ENCODE peak calls at places on chromosomes 11 and 22, in nine cellular contexts. Z, D, T, C, E, Y, Q, L and R are unnamed samples.
A peak's percentile ranks its signal among the peaks of the same experiment; 100 is the strongest.

GRCh38 chr11:69792611-69793010 is 17.5 kb upstream of the FGF4 start:
- DNase-seq in Z (no peak), D (no peak), T (no peak), C (no peak), E (no peak), Y (no peak), Q (no peak), L (no peak), R (no peak)

GRCh38 chr11:122214567-122214966 is 98.6 kb upstream of the BLID start:
- DNase-seq in Z (no peak), D (no peak), T (no peak), C (no peak), E (no peak), Y (no peak), Q (no peak), L (no peak), R (no peak)

GRCh38 chr11:9775393-9775780 is 111.5 kb downstream of the SWAP70 start:
- DNase-seq in Z (no peak), D (peak; percentile 19), T (no peak), C (no peak), E (no peak), Y (no peak), Q (no peak), L (no peak), R (no peak)

GRCh38 chr11:551131-551530 is 9.4 kb downstream of the LMNTD2 start:
- DNase-seq in Z (no peak), D (no peak), T (no peak), C (no peak), E (no peak), Y (no peak), Q (no peak), L (no peak), R (no peak)

GRCh38 chr22:47209547-47210023 is 447.1 kb downstream of the TBC1D22A start:
- DNase-seq in Z (no peak), D (no peak), T (no peak), C (no peak), E (no peak), Y (peak; percentile 17), Q (no peak), L (no peak), R (no peak)

GRCh38 chr11:70507466-70508230 is 109.3 kb downstream of the CTTN start:
- DNase-seq in Z (no peak), D (no peak), T (no peak), C (no peak), E (no peak), Y (no peak), Q (no peak), L (no peak), R (no peak)

GRCh38 chr11:104106136-104106754 is 57.7 kb downstream of the PDGFD start:
- DNase-seq in Z (no peak), D (no peak), T (no peak), C (no peak), E (no peak), Y (no peak), Q (no peak), L (no peak), R (no peak)

GRCh38 chr11:94201004-94201465 is 72.4 kb downstream of the PANX1 start:
- DNase-seq in Z (no peak), D (no peak), T (no peak), C (no peak), E (no peak), Y (no peak), Q (no peak), L (no peak), R (no peak)

GRCh38 chr22:25563757-25564319 is 637 bp upstream of the GRK3 start:
- DNase-seq in Z (no peak), D (peak; percentile 47), T (no peak), C (peak; percentile 26), E (no peak), Y (no peak), Q (no peak), L (peak; percentile 21), R (no peak)

GRCh38 chr11:92628401-92629292 is 340.8 kb upstream of the MTNR1B start:
- DNase-seq in Z (no peak), D (no peak), T (no peak), C (no peak), E (no peak), Y (no peak), Q (no peak), L (no peak), R (no peak)

GRCh38 chr11:68692881-68693483 is 8.6 kb downstream of the GAL start:
- DNase-seq in Z (no peak), D (no peak), T (no peak), C (no peak), E (no peak), Y (no peak), Q (no peak), L (no peak), R (no peak)

GRCh38 chr22:24553597-24554315 is 1.2 kb downstream of the GUCD1 start:
- DNase-seq in Z (no peak), D (peak; percentile 90), T (no peak), C (no peak), E (no peak), Y (no peak), Q (no peak), L (no peak), R (no peak)

GRCh38 chr11:108496643-108497256 is 1.4 kb downstream of the POGLUT3 start:
- DNase-seq in Z (no peak), D (peak; percentile 27), T (no peak), C (no peak), E (no peak), Y (no peak), Q (no peak), L (no peak), R (peak; percentile 15)

GRCh38 chr11:125295922-125296321 is 131.4 kb downstream of the PKNOX2 start:
- DNase-seq in Z (no peak), D (no peak), T (no peak), C (no peak), E (no peak), Y (no peak), Q (no peak), L (no peak), R (no peak)

GRCh38 chr11:93543292-93543977 is at the start of gene SMCO4:
- DNase-seq in Z (peak; percentile 88), D (peak; percentile 84), T (peak; percentile 70), C (peak; percentile 86), E (peak; percentile 72), Y (peak; percentile 67), Q (peak; percentile 41), L (peak; percentile 85), R (peak; percentile 87)

GRCh38 chr11:34145847-34146381 is 40.5 kb downstream of the NAT10 start:
- DNase-seq in Z (peak; percentile 67), D (no peak), T (no peak), C (no peak), E (no peak), Y (no peak), Q (no peak), L (no peak), R (no peak)

GRCh38 chr11:74675761-74676160 is 55.5 kb downstream of the CHRDL2 start:
- DNase-seq in Z (no peak), D (no peak), T (no peak), C (no peak), E (no peak), Y (no peak), Q (no peak), L (no peak), R (no peak)

GRCh38 chr11:46361283-46362145 is 14.3 kb downstream of the DGKZ start:
- DNase-seq in Z (peak; percentile 94), D (peak; percentile 45), T (peak; percentile 75), C (peak; percentile 15), E (no peak), Y (peak; percentile 57), Q (peak; percentile 27), L (peak; percentile 79), R (peak; percentile 74)

GRCh38 chr11:3880724-3881123 is 25.3 kb downstream of the STIM1 start:
- DNase-seq in Z (peak; percentile 45), D (no peak), T (no peak), C (no peak), E (no peak), Y (no peak), Q (no peak), L (no peak), R (peak; percentile 56)

GRCh38 chr11:69949327-69949726 is 128.8 kb upstream of the ANO1 start:
- DNase-seq in Z (no peak), D (peak; percentile 68), T (no peak), C (no peak), E (peak; percentile 60), Y (no peak), Q (no peak), L (no peak), R (peak; percentile 77)

GRCh38 chr11:94400839-94401772 is at the start of gene GPR83:
- DNase-seq in Z (no peak), D (peak; percentile 8), T (no peak), C (no peak), E (no peak), Y (no peak), Q (no peak), L (no peak), R (peak; percentile 22)

GRCh38 chr11:19400296-19400695 is 159.6 kb upstream of the E2F8 start:
- DNase-seq in Z (no peak), D (no peak), T (no peak), C (no peak), E (no peak), Y (no peak), Q (no peak), L (no peak), R (no peak)

GRCh38 chr11:2580061-2580421 is 119.8 kb downstream of the KCNQ1OT1 start:
- DNase-seq in Z (no peak), D (no peak), T (no peak), C (no peak), E (no peak), Y (no peak), Q (no peak), L (no peak), R (no peak)

GRCh38 chr22:28808716-28809355 is 8.5 kb upstream of the XBP1 start:
- DNase-seq in Z (no peak), D (no peak), T (no peak), C (no peak), E (no peak), Y (no peak), Q (no peak), L (no peak), R (no peak)

GRCh38 chr11:77559686-77560425 is 29.9 kb upstream of the AQP11 start:
- DNase-seq in Z (no peak), D (peak; percentile 37), T (no peak), C (no peak), E (peak; percentile 17), Y (no peak), Q (no peak), L (no peak), R (peak; percentile 55)

GRCh38 chr11:2524446-2525165 is 79.8 kb downstream of the KCNQ1 start:
- DNase-seq in Z (no peak), D (no peak), T (no peak), C (no peak), E (no peak), Y (no peak), Q (no peak), L (no peak), R (no peak)

GRCh38 chr11:70824590-70825300 is 426.4 kb downstream of the CTTN start:
- DNase-seq in Z (no peak), D (no peak), T (no peak), C (no peak), E (no peak), Y (no peak), Q (no peak), L (no peak), R (no peak)